ENCODE peak calls at places on chromosomes 16 and 17, in four cellular contexts. H is CD8-positive, alpha-beta memory T cell; Z is cardiac muscle cell; X is adrenal gland. M is an unnamed sample. For H3K27me3, the result is how much of the 10 kb centered on the place peaks cover.

GRCh38 chr16:85286066-85286712 is 173.9 kb upstream of the CIBAR2 start:
- DNase-seq in H (no peak), Z (peak), X (peak), M (no peak)

GRCh38 chr16:86761117-86761971 is 183.0 kb downstream of the FOXL1 start:
- DNase-seq in X (peak), Z (peak), H (peak), M (no peak)

GRCh38 chr17:38730526-38731379 is 612 bp downstream of the CISD3 start:
- DNase-seq in H (no peak), X (peak), Z (peak), M (no peak)

GRCh38 chr17:72984145-72984924 is 108.2 kb downstream of the SLC39A11 start:
- DNase-seq in Z (peak), H (no peak), X (no peak), M (no peak)

GRCh38 chr16:22304411-22304810 is 7.2 kb downstream of the POLR3E start:
- DNase-seq in H (no peak), X (no peak), Z (no peak), M (no peak)

GRCh38 chr17:68020451-68020779 is 15.1 kb upstream of the KPNA2 start:
- DNase-seq in Z (peak), X (peak), H (no peak), M (no peak)

GRCh38 chr17:50693041-50693682 is 14.6 kb downstream of the ANKRD40 start:
- DNase-seq in H (no peak), Z (no peak), X (no peak), M (no peak)

GRCh38 chr16:81143921-81144471 is 47.8 kb upstream of the GCSH start:
- DNase-seq in X (no peak), Z (no peak), H (no peak), M (no peak)

GRCh38 chr17:77034677-77035424 is 105.9 kb upstream of the SEC14L1 start:
- DNase-seq in H (no peak), X (no peak), Z (no peak), M (no peak)

GRCh38 chr16:58628845-58629680 is 563 bp downstream of the CNOT1 start:
- DNase-seq in X (peak), Z (peak), H (peak), M (peak)

DNA sequence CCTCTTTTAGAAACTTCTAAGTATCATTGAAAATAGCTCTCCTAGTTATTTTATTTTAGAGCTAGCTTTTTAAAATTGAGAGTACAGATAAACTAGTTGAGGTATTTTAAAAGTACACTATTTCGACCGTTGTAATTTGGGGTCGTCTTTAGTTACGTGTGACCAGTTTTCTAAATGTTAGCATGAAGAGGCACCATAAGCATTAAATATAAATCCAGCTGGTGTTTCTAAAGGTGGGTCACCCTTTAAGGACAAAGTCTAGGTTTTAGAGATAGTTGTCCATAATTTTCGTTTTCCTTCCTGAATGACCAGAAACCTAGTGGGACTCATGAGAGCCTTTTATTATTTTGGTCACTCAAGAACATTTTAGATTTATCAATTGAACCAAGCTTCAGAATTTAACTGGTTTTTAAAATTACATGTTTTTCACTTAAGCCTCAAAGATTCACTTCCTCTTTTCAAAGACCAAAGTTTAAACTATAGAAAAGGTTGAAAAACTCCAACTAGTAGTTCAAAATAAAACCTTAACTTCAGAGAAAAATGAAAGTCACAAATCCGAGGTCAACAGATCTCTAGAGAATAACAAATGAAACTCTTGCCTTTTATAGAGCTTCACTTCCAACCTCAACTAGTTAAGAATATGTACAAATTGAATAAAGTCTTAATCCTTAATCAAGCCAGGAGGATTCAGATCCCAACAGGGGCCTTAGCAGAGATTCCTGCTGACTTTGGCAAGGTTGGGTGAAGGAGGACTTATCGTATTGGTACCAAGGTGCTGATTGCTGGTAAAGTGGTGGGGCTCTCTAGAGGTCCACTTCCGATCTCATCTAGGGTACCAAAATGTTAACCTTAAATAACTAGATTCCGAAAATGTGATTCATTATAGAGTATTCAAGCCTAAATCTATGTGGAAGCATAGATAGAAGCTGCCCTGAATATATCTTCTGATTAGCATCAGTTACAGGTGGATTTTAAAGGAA is 32.5 kb downstream of the PHKB start:
- DNase-seq in H (no peak), X (no peak), Z (no peak), M (no peak)
- H3K4me3 ChIP-seq in H (no peak), X (no peak), Z (no peak), M (no peak)

DNA sequence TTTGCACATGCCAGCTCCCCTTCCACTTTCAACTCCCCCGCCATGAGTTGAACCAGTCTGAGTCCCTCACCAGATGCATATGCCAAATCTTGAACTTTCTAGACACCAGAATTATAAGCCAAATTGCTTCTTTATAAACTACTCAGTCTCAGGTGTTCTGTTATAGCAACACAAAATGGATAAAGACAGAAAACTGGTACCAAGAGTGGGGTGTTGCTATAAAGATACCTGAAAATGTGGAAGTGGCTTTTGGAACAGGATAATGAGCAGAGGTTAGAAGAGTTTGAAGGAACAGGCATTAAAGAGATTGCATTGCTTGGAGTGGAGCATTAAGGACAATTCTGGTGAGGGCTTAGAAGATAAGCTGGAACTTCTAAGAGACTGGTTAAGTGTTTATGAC is 17.2 kb upstream of the CACNG5 start:
- DNase-seq in X (no peak), Z (no peak), H (no peak), M (no peak)
- H3K27me3 ChIP-seq in X (under half), Z (under half), H (under half), M (under half)

DNA sequence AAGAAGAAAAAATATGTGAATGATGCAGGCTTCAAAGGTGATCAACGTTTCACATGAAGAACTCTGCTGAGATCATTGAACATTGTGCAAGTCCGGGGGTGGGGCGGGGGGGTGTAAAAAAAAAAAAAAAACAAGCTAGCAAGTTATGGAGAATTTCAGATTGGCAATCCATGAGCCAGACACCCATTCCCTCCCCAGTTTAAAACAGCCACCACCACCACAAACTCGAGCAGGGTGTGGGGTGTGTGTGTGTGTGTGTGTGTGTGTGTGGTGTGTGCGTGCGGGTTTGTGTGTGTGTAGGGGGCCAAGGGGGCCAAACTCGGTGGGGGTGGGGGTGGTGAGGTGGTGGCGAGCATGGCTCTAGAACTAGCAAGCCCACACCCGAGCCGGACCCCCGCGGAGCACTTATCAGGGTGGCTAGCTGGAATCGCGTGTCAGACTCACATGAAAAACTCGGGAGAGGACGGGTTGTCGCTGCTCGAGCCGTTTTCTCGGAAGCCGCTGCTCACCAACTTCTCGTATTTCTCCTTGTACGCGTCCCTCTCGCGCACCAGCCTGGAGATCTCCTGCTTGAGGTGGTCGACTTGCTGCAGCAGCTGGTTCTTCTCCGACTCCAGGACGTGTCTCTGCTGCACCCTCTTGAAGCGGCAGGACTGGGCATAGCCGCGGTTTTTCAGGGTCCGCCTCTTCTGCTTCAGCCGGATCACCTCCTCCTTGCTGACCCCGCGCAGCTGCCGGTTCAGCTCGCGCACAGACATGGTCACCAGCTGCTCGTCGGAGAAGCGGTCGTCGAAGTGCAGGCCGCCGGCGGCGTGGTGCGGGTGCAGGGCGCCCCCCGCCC is 2.0 kb downstream of the MAF start:
- DNase-seq in H (peak), X (peak), Z (peak), M (peak)
- H3K4me3 ChIP-seq in H (peak), X (peak), Z (peak), M (peak)

GRCh38 chr17:74972107-74972972 is at the start of gene HID1:
- DNase-seq in X (peak), H (peak), Z (peak), M (peak)

GRCh38 chr17:74970395-74970794 is 2.2 kb downstream of the HID1 start:
- DNase-seq in Z (no peak), X (no peak), H (no peak), M (no peak)

GRCh38 chr17:74972973-74973328 is 392 bp upstream of the HID1 start:
- DNase-seq in H (no peak), Z (no peak), X (no peak), M (no peak)

GRCh38 chr17:74971842-74972106 is 785 bp downstream of the HID1 start:
- DNase-seq in Z (no peak), X (no peak), H (no peak), M (no peak)

DNA sequence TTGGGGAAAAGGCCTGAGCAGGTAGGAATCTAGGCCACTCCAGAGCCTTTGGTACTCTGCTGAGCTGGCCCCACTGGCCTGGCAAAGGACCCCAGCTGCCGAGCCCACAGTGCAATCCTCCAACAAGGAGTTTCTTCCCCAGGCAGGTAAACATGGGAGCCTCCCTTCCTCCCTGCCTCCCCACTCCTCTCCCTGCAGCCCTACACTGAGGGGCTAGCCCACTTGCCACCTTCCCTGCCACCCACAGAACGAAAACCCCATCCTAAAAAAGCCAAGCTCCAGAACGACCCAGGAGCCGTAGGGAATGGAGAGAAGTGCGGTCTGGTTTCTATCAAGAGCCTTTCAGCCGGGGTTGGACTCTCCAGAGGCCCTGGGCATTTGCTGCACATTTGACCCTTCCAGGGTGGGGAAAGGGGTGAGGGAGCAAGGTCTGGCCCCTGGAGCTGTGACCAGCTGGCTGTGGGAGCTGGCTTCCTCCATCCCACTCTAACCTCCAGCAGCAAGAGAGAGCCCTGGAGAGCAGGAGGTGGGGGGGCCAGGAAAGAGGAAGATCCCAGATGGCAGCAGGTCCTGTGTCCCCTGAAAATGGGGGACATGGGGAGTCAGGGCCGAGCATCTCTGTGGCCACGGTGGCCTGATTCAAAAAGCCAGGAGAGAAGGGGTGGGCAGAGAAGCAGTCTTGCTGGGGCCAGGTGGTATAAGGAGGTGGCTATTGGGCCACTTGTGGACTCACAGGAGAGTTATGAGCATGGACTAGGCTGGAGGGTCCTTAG is 1.3 kb downstream of the HID1 start:
- DNase-seq in Z (no peak), X (no peak), H (no peak), M (no peak)
- H3K27me3 ChIP-seq in Z (under half), X (under half), H (under half), M (under half)

DNA sequence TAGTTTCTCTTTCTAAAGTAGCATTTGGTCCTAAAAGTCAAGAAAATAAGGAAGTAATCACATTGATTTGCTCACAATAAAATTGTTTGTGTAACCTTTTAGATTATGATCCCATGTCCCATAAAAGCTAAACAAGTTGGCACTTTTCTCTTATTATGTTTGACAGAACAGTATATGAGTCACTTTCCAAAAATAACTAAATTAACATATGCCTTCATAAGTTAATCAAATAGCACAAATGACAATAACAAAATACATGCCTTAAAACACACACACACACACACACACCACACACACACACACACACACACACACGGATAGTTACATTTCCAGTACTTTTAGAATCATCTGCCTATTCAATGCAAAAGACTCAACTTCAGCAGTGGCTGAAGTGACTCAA is 2.8 kb downstream of the MED13 start:
- DNase-seq in X (no peak), Z (peak), H (no peak), M (no peak)
- H3K4me3 ChIP-seq in X (no peak), Z (peak), H (peak), M (no peak)

DNA sequence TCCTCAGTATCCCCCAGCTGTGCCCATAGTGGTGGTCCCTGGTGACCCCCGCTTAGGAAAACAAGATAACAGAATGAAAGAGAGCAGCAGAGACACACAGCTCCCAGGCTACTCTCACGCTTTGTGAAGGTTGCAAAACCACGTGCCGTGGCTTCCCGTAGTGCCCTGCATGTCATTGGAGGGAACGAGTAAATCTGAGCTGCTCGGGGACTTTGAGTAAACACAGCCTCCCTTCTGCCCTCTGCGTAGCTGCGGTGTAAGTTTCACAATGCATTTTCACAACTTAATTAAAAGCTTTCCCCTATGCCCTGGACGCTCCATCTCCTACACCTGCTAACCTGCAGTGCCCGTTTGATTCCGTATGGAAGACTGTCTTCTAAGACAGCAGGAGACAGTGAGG is 116.2 kb upstream of the RCVRN start:
- DNase-seq in Z (peak), X (peak), H (no peak), M (no peak)
- H3K27me3 ChIP-seq in Z (under half), X (under half), H (under half), M (under half)

DNA sequence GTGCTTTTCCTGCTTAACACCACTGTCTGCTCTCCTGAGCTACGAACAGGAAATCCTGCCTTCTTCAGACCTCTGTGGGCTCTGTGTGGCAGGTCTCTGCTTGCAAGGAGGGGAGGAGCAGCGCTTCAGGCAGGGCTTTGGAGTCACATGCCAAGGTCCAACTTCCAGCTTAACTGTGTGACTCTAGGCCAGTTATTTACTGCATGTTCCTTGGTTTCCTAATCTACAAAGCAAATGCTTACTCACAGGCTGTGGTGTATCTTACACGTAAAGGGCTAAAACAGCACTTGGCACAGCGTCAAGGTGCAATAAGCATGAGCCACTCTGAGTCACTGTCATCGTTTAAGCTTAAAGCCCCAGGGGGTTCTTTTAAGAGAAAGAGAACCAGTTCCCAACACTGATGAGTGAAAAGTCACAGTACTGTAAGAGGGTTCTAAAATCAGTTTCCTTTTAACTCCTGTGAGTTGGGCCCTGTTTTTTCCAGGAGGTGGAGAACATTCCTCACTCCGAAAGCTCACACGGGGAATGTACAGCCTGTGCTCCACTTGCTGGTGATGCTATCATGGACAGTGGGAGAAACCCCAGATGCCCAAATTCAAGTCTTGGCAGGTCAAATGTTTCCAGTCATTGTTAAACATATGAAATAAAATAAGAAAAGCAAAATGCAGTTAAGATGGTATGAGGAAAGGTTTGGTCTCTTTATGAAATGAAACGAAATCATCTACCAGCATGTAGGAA is 54.1 kb upstream of the BCAR1 start:
- DNase-seq in Z (peak), H (no peak), X (peak), M (no peak)
- H3K4me3 ChIP-seq in Z (no peak), H (no peak), X (no peak), M (no peak)

GRCh38 chr17:44831270-44831770 is 1.2 kb upstream of the GJC1 start:
- DNase-seq in Z (no peak), H (no peak), X (no peak), M (no peak)
- H3K27me3 ChIP-seq in Z (under half), H (under half), X (under half), M (under half)

GRCh38 chr17:82545071-82545462 is 25.5 kb downstream of the FOXK2 start:
- DNase-seq in X (no peak), H (no peak), Z (peak), M (no peak)
- H3K4me3 ChIP-seq in X (no peak), H (no peak), Z (no peak), M (no peak)

DNA sequence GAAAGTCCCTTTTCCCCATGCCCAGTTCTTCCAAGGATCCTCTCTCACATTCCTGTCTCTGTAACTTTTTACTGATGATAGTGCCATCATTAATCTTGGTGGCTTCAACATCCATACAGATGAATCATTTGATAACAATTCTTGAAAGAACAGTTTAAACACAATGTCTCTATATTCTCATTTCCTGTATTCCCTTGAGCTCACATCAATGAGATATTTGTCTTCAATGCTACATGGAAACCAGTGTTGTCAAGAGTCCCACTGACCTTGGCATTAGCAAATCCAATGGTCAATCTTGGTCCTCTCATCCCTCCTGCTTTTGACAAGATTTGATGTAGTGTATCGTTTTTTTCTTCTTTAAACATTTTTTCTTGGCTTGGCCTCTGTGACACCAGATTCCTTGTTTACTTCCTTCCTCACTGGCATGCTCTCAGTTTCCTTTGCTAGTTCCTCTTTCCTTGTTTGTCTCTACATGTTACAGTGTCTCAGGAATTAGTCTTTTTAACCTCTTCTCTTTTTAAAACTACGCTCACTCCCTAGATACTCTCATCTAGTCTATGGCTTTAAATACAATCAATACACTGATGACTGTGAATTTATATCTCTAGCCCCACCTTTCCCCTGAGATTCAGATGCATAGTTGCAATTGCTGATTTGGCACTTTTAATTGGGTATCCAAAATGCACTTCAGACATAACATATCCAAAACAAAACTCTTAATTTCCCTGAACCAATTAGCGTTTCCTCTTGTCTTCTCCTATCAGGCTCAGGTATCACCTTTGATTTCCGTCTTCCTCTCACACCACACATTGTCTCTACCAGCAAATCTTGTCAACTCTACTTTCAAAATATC is 134.0 kb downstream of the MYO1D start:
- DNase-seq in X (no peak), H (no peak), Z (no peak), M (no peak)
- H3K27me3 ChIP-seq in X (under half), H (under half), Z (under half), M (under half)